ENCODE peak calls at places on chromosomes 6 and 20, in ten cellular contexts. I is lower leg skin; C is osteoblast; S is effector memory CD4-positive, alpha-beta T cell; Q is HL-60; V is stomach; T is psoas muscle; H is SK-N-SH; M is CD4-positive, CD25-positive, alpha-beta regulatory T cell; O is cardiac fibroblast. P is an unnamed sample.

GRCh38 chr6:159169193-159169555 is at the start of gene FNDC1:
- DNase-seq in S (peak; percentile 19), M (peak; percentile 35), H (peak; percentile 90), Q (no peak), I (no peak), T (peak; percentile 55), C (peak; percentile 96), O (peak; percentile 21), V (no peak), P (no peak)

GRCh38 chr6:34391023-34391485 is 1.4 kb downstream of the NUDT3 start:
- DNase-seq in V (no peak), C (peak; percentile 82), T (peak; percentile 73), H (peak; percentile 37), Q (peak; percentile 67), I (peak; percentile 55), O (peak; percentile 88), M (no peak), S (no peak), P (no peak)

GRCh38 chr6:136956590-136957573 is 34.8 kb downstream of the SLC35D3 start:
- DNase-seq in I (no peak), O (peak; percentile 3), Q (no peak), H (peak; percentile 45), S (no peak), V (no peak), T (no peak), M (no peak), C (no peak), P (no peak)

GRCh38 chr6:71300561-71301168 is 12.1 kb downstream of the OGFRL1 start:
- DNase-seq in I (no peak), O (no peak), M (no peak), V (no peak), S (no peak), Q (no peak), T (no peak), H (no peak), C (no peak), P (no peak)

GRCh38 chr6:44053760-44054556 is 73.3 kb downstream of the MRPL14 start:
- DNase-seq in M (no peak), Q (no peak), C (peak; percentile 95), V (no peak), I (no peak), S (no peak), O (peak; percentile 65), H (no peak), T (peak; percentile 18), P (no peak)

GRCh38 chr6:130377911-130378310 is 12.1 kb downstream of the TMEM200A start:
- DNase-seq in V (no peak), H (no peak), S (no peak), M (no peak), I (no peak), O (no peak), C (no peak), T (no peak), Q (no peak), P (no peak)

GRCh38 chr6:16414205-16414604 is 175.8 kb downstream of the GMPR start:
- DNase-seq in C (peak; percentile 36), S (no peak), M (no peak), V (no peak), I (no peak), Q (no peak), O (peak; percentile 38), T (no peak), H (no peak), P (no peak)

GRCh38 chr6:127868338-127868737 is 32.5 kb downstream of the THEMIS start:
- DNase-seq in C (no peak), V (no peak), M (no peak), S (no peak), I (no peak), O (no peak), H (no peak), Q (no peak), T (no peak), P (no peak)

GRCh38 chr6:37321101-37321500 is 32.7 kb upstream of the RNF8 start:
- DNase-seq in H (no peak), I (no peak), T (no peak), O (no peak), M (no peak), Q (no peak), S (no peak), C (no peak), V (no peak), P (no peak)

GRCh38 chr6:85641916-85642773 is 541 bp downstream of the SYNCRIP start:
- DNase-seq in V (peak; percentile 48), O (peak; percentile 55), S (peak; percentile 53), I (peak; percentile 62), H (peak; percentile 53), Q (no peak), T (peak; percentile 77), C (peak; percentile 71), M (peak; percentile 50), P (peak; percentile 42)

GRCh38 chr20:55977723-55978481 is 27.4 kb downstream of the CBLN4 start:
- DNase-seq in Q (no peak), H (no peak), V (no peak), O (no peak), C (no peak), M (no peak), I (no peak), T (no peak), S (no peak), P (no peak)
- H3K4me3 ChIP-seq in Q (no peak overlapping the region), H (no peak overlapping the region), V (no peak overlapping the region), O (no peak overlapping the region), C (no peak overlapping the region), M (no peak overlapping the region), I (no peak overlapping the region), T (no peak overlapping the region), S (no peak overlapping the region), P (no peak overlapping the region)

DNA sequence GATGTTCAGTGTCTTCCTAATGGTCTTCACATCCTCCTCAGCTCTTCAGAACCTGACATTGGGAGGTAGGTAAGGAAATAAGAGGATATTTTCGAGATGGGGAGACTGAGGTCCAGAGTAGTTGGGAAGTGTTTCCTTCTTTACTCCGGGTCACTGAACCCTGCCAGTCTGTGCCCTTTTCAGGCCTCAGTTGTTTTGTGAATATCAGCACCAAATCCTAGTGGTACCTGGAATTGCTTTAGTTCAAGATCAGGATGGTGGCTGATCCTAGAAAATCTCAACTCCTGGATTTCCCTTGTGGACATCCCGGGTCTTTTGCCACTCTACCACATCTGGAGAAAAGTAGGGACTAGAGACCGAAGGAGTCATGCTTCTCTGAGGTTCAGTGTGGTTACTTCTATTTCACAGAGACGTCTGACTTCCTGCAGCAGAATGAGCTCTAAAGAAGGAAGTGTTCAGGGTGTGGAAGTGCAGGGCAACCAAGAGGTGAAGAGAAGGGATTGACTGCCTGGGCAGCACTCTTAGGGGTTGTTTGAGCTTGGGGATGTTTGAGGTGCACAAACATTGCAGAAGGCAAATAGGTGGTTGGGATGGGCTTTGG is 995 bp downstream of the STK4 start:
- DNase-seq in H (no peak), O (no peak), C (no peak), I (no peak), Q (peak; percentile 47), T (no peak), M (peak; percentile 58), S (peak; percentile 27), V (no peak), P (peak; percentile 67)
- H3K4me3 ChIP-seq in H (peak overlapping the region; percentile 97), O (peak overlapping the region; percentile 93), C (peak overlapping the region; percentile 93), I (peak overlapping the region; percentile 77), Q (peak overlapping the region; percentile 94), T (peak overlapping the region; percentile 95), M (peak overlapping the region; percentile 97), S (peak overlapping the region; percentile 94), V (peak overlapping the region; percentile 93), P (peak overlapping the region; percentile 98)

DNA sequence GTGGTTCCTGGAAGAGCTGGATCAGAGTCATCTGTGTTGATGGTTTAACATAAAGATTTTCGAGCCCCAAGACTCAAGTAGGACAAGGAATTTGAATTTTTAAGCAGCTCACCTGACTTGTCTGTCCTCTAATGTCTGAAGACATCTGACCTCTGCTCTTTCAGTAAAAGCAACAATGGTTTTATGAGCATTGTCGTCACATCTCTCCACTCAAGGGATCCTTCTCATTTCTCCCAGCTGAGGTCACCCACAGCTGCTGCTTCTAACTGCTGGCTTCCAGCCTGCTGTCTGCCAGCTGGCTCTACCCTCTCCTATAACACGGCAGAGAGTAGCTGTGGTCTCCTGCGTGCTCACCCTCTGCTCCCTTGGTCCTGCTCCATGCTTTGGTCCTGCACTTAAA is 24.7 kb upstream of the HDAC2 start:
- DNase-seq in O (peak; percentile 94), T (peak; percentile 67), Q (no peak), V (no peak), C (peak; percentile 56), M (no peak), I (no peak), S (no peak), H (peak; percentile 35), P (no peak)
- H3K4me3 ChIP-seq in O (no peak overlapping the region), T (no peak overlapping the region), Q (no peak overlapping the region), V (no peak overlapping the region), C (no peak overlapping the region), M (no peak overlapping the region), I (no peak overlapping the region), S (no peak overlapping the region), H (peak overlapping the region; percentile 46), P (no peak overlapping the region)

GRCh38 chr6:169109821-169110220 is 143.8 kb downstream of the THBS2 start:
- DNase-seq in V (no peak), Q (no peak), M (no peak), S (no peak), O (no peak), I (no peak), C (no peak), H (no peak), T (no peak), P (no peak)

GRCh38 chr6:169115632-169116031 is 138.0 kb downstream of the THBS2 start:
- DNase-seq in I (no peak), T (no peak), C (no peak), M (no peak), S (no peak), V (no peak), H (no peak), Q (no peak), O (peak; percentile 38), P (no peak)

GRCh38 chr6:169109381-169109780 is 144.3 kb downstream of the THBS2 start:
- DNase-seq in I (no peak), M (no peak), S (no peak), Q (no peak), H (no peak), T (no peak), C (no peak), O (no peak), V (no peak), P (no peak)

GRCh38 chr6:169110934-169111602 is 142.6 kb downstream of the THBS2 start:
- DNase-seq in O (no peak), I (no peak), C (no peak), M (no peak), Q (no peak), H (no peak), T (no peak), S (no peak), V (no peak), P (no peak)

DNA sequence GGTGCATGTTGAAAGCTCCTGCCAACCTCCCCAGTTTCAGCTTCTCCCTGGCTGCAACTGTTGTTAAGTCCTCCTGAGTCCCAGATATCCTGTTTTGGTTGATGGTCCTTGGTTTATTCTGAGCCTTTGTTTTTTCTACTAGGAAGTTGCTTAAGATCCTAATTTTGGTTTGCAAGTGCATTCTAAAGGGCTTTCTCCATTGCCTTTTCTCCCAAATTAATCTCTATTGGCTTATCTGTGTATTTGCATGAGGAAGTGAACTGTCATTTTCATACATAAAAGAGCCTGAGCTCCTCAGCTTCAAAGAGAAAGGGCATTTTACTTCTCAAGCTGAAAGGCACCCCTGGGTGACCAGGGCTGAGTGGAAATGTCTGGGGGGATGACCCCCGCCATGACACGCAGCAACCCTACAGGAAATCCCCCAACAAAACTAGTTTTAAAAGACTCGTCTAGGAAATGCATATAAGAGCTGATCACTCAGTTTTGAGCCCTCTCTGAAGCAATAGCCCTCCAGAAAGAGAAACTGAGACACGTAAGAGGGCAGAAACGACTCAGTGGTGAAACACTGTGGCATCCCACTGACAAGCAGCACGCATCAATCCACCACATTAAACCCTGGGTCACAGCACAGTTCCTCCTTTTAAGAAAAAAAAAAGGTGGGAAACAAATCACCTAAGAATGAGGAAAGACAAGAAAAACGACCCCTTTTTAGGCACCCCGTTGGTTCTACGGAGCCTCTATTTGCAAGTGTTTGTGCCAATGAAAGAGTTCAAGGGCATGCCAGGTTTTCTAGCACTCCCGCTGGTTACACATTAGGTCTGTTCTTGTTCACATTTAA is 140.9 kb downstream of the THBS2 start:
- DNase-seq in H (no peak), M (no peak), O (peak; percentile 5), T (no peak), C (no peak), I (no peak), Q (peak; percentile 34), V (no peak), S (no peak), P (no peak)
- H3K4me3 ChIP-seq in H (no peak overlapping the region), M (no peak overlapping the region), O (no peak overlapping the region), T (no peak overlapping the region), C (no peak overlapping the region), I (no peak overlapping the region), Q (peak overlapping the region; percentile 28), V (no peak overlapping the region), S (no peak overlapping the region), P (no peak overlapping the region)

P was measured in Jurkat, Clone E6-1.